ENCODE peak calls at places on chromosomes 2 and 18, in nine cellular contexts. C is ovary, V is testis, T is fibroblast of lung, J is breast epithelium, I is HCT116, O is cardiac muscle cell, G is IMR-90, B is brain microvascular endothelial cell. N is an unnamed sample.

GRCh38 chr2:1231664-1232063 is 181.6 kb upstream of the TPO start:
- DNase-seq in C (no peak), V (no peak), T (no peak), J (no peak), I (no peak), O (no peak), G (no peak), B (no peak), N (no peak)

GRCh38 chr2:148645925-148646559 is 1.5 kb downstream of the EPC2 start:
- DNase-seq in C (no peak), V (peak; percentile 69), T (peak; percentile 89), J (no peak), I (peak; percentile 75), O (peak; percentile 60), G (peak; percentile 92), B (peak; percentile 89), N (peak; percentile 93)

GRCh38 chr2:147679664-147680502 is 164.9 kb upstream of the ACVR2A start:
- DNase-seq in C (no peak), V (no peak), T (peak; percentile 17), J (no peak), I (no peak), O (no peak), G (peak; percentile 1), B (no peak), N (no peak)

GRCh38 chr2:37993135-37993534 is 68.0 kb downstream of the RMDN2 start:
- DNase-seq in C (no peak), V (no peak), T (peak; percentile 34), J (no peak), I (no peak), O (no peak), G (peak; percentile 25), B (peak; percentile 22), N (peak; percentile 50)

GRCh38 chr2:229243880-229244560 is 27.1 kb downstream of the PID1 start:
- DNase-seq in C (no peak), V (no peak), T (peak; percentile 86), J (no peak), I (no peak), O (no peak), G (peak; percentile 22), B (no peak), N (no peak)

GRCh38 chr2:11742317-11742701 is 4.1 kb upstream of the LPIN1 start:
- DNase-seq in C (no peak), V (no peak), T (no peak), J (no peak), I (no peak), O (no peak), G (peak; percentile 45), B (no peak), N (no peak)

GRCh38 chr18:74689251-74689650 is 91.6 kb downstream of the ZNF407 start:
- DNase-seq in C (no peak), V (no peak), T (peak; percentile 69), J (no peak), I (no peak), O (no peak), G (peak; percentile 79), B (peak; percentile 27), N (no peak)

GRCh38 chr2:127672341-127673303 is 2.7 kb downstream of the LIMS2 start:
- DNase-seq in C (no peak), V (peak; percentile 12), T (no peak), J (peak; percentile 46), I (no peak), O (no peak), G (no peak), B (no peak), N (no peak)

GRCh38 chr18:50816767-50817166 is 3.0 kb downstream of the MRO start:
- DNase-seq in C (no peak), V (no peak), T (no peak), J (no peak), I (no peak), O (no peak), G (no peak), B (no peak), N (no peak)

GRCh38 chr18:36578871-36579270 is 249.9 kb downstream of the TPGS2 start:
- DNase-seq in C (no peak), V (no peak), T (peak; percentile 59), J (no peak), I (no peak), O (no peak), G (peak; percentile 62), B (no peak), N (no peak)

GRCh38 chr2:144511222-144511855 is 8.6 kb downstream of the ZEB2 start:
- DNase-seq in C (no peak), V (no peak), T (peak; percentile 47), J (no peak), I (no peak), O (no peak), G (no peak), B (no peak), N (no peak)

GRCh38 chr2:144513388-144514100 is 6.4 kb downstream of the ZEB2 start:
- DNase-seq in C (peak; percentile 55), V (peak; percentile 90), T (peak; percentile 92), J (no peak), I (no peak), O (no peak), G (peak; percentile 81), B (peak; percentile 92), N (no peak)

GRCh38 chr2:144511945-144512344 is 8.0 kb downstream of the ZEB2 start:
- DNase-seq in C (no peak), V (no peak), T (peak; percentile 24), J (no peak), I (no peak), O (no peak), G (no peak), B (no peak), N (no peak)

GRCh38 chr2:144514731-144515424 is 5.0 kb downstream of the ZEB2 start:
- DNase-seq in C (no peak), V (no peak), T (peak; percentile 48), J (no peak), I (no peak), O (no peak), G (no peak), B (no peak), N (no peak)

GRCh38 chr2:144512421-144513272 is 7.3 kb downstream of the ZEB2 start:
- DNase-seq in C (no peak), V (no peak), T (peak; percentile 54), J (no peak), I (no peak), O (no peak), G (no peak), B (no peak), N (no peak)
- H3K4me3 ChIP-seq in C (no peak overlapping the region), V (no peak overlapping the region), T (peak overlapping the region; percentile 79), J (peak overlapping the region; percentile 79), I (no peak overlapping the region), O (no peak overlapping the region), G (no peak overlapping the region), B (peak overlapping the region; percentile 20), N (no peak overlapping the region)

GRCh38 chr2:237966250-237966564 is 607 bp upstream of the UBE2F start:
- DNase-seq in C (no peak), V (no peak), T (no peak), J (no peak), I (no peak), O (no peak), G (no peak), B (no peak), N (no peak)
- TF ChIP-seq CTCF in C (no peak), V (no peak), T (no peak), J (no peak), I (no peak), O (no peak), G (no peak), B (no peak), N (no peak)

GRCh38 chr2:234913208-234913626 is 38.6 kb upstream of the SH3BP4 start:
- DNase-seq in C (no peak), V (no peak), T (peak; percentile 54), J (no peak), I (no peak), O (no peak), G (peak; percentile 69), B (no peak), N (no peak)

GRCh38 chr2:234914371-234915154 is 37.3 kb upstream of the SH3BP4 start:
- DNase-seq in C (no peak), V (no peak), T (no peak), J (no peak), I (no peak), O (peak; percentile 43), G (no peak), B (no peak), N (no peak)

GRCh38 chr2:234917245-234917975 is 34.4 kb upstream of the SH3BP4 start:
- DNase-seq in C (no peak), V (no peak), T (no peak), J (no peak), I (no peak), O (peak; percentile 17), G (no peak), B (no peak), N (no peak)

GRCh38 chr2:234919711-234920110 is 32.1 kb upstream of the SH3BP4 start:
- DNase-seq in C (no peak), V (no peak), T (no peak), J (no peak), I (no peak), O (no peak), G (peak; percentile 27), B (peak; percentile 44), N (no peak)

GRCh38 chr2:234916674-234917073 is 35.1 kb upstream of the SH3BP4 start:
- DNase-seq in C (no peak), V (no peak), T (no peak), J (no peak), I (no peak), O (no peak), G (no peak), B (no peak), N (no peak)
- H3K4me3 ChIP-seq in C (no peak overlapping the region), V (no peak overlapping the region), T (no peak overlapping the region), J (no peak overlapping the region), I (no peak overlapping the region), O (no peak overlapping the region), G (no peak overlapping the region), B (no peak overlapping the region), N (no peak overlapping the region)

GRCh38 chr18:54043484-54044256 is 180.8 kb downstream of the MBD2 start:
- DNase-seq in C (no peak), V (no peak), T (no peak), J (no peak), I (no peak), O (no peak), G (no peak), B (no peak), N (peak; percentile 68)
- TF ChIP-seq CTCF in C (no peak), V (no peak), T (no peak), J (no peak), I (peak; percentile 11), O (peak; percentile 40), G (no peak), B (peak; percentile 21), N (peak; percentile 22)

DNA sequence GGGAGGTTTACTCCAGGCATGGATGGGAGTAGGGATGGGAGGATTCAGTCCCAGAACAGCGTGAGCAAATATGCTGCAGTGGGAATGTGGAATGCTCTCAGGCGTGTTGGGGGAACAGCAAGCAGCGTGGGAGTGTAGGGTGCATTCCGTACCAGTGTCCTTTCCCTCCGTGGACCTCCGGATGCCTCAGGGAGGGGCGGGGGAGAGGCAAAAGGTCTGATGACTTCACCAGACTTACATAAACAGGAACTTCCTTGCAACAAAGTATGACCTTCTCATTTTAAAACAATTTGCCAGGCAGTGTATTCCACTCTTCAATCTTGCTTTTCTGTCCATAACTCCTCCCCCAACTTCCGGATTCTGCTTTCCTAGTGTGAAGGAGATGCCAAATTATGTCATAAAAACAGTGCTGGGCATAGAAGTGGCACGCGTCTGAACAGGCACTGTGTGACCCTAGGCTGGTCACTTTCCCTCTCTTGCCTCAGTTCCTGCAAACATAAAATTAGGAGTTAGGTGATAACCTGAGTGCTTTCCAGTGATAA is 36.9 kb downstream of the RPL37A start:
- DNase-seq in C (peak; percentile 85), V (peak; percentile 88), T (peak; percentile 88), J (peak; percentile 67), I (no peak), O (no peak), G (peak; percentile 99), B (peak; percentile 94), N (peak; percentile 78)
- H3K4me3 ChIP-seq in C (no peak overlapping the region), V (no peak overlapping the region), T (no peak overlapping the region), J (peak overlapping the region; percentile 15), I (no peak overlapping the region), O (no peak overlapping the region), G (no peak overlapping the region), B (no peak overlapping the region), N (no peak overlapping the region)

N was measured in epithelial cell of esophagus.